ENCODE peak calls at places on chromosomes 4 and X, in five cellular contexts. One of them, this sample, is unnamed.

GRCh38 chr4:108118505-108118904 is 50.2 kb downstream of the LEF1 start:
- DNase-seq in ELR: peak; percentile 54
- DNase-seq in AG08396: no peak
- DNase-seq in activated naive CD8-positive, alpha-beta T cell treated with anti-CD3 and anti-CD28 coated beads, Interleukin-2, amount 50 U/mL, for 24 hours: no peak
- DNase-seq in uterus: no peak
- DNase-seq in this sample: no peak

GRCh38 chr4:73066928-73067327 is 2.6 kb downstream of the COX18 start:
- DNase-seq in ELR: no peak
- DNase-seq in AG08396: no peak
- DNase-seq in activated naive CD8-positive, alpha-beta T cell treated with anti-CD3 and anti-CD28 coated beads, Interleukin-2, amount 50 U/mL, for 24 hours: no peak
- DNase-seq in uterus: no peak
- DNase-seq in this sample: no peak

GRCh38 chrX:19888419-19888879 is 1.0 kb upstream of the SH3KBP1 start:
- DNase-seq in ELR: peak; percentile 82
- DNase-seq in AG08396: peak; percentile 71
- DNase-seq in activated naive CD8-positive, alpha-beta T cell treated with anti-CD3 and anti-CD28 coated beads, Interleukin-2, amount 50 U/mL, for 24 hours: no peak
- DNase-seq in uterus: peak; percentile 42
- DNase-seq in this sample: peak; percentile 63

GRCh38 chr4:1236103-1236641 is 12.8 kb downstream of the CTBP1 start:
- DNase-seq in ELR: no peak
- DNase-seq in AG08396: no peak
- DNase-seq in activated naive CD8-positive, alpha-beta T cell treated with anti-CD3 and anti-CD28 coated beads, Interleukin-2, amount 50 U/mL, for 24 hours: no peak
- DNase-seq in uterus: peak; percentile 15
- DNase-seq in this sample: no peak

GRCh38 chrX:155020591-155020990 is 1.9 kb downstream of the F8 start:
- DNase-seq in ELR: no peak
- DNase-seq in AG08396: no peak
- DNase-seq in activated naive CD8-positive, alpha-beta T cell treated with anti-CD3 and anti-CD28 coated beads, Interleukin-2, amount 50 U/mL, for 24 hours: no peak
- DNase-seq in uterus: no peak
- DNase-seq in this sample: no peak

GRCh38 chr4:160180206-160180605 is 1077.3 kb downstream of the RAPGEF2 start:
- DNase-seq in ELR: peak; percentile 76
- DNase-seq in AG08396: no peak
- DNase-seq in activated naive CD8-positive, alpha-beta T cell treated with anti-CD3 and anti-CD28 coated beads, Interleukin-2, amount 50 U/mL, for 24 hours: no peak
- DNase-seq in uterus: no peak
- DNase-seq in this sample: no peak

GRCh38 chr4:176320976-176321361 is 1.2 kb downstream of the SPCS3 start:
- DNase-seq in ELR: peak; percentile 15
- DNase-seq in AG08396: peak; percentile 8
- DNase-seq in activated naive CD8-positive, alpha-beta T cell treated with anti-CD3 and anti-CD28 coated beads, Interleukin-2, amount 50 U/mL, for 24 hours: no peak
- DNase-seq in uterus: no peak
- DNase-seq in this sample: no peak

GRCh38 chrX:107507093-107507743 is 57.8 kb downstream of the FRMPD3 start:
- DNase-seq in ELR: no peak
- DNase-seq in AG08396: no peak
- DNase-seq in activated naive CD8-positive, alpha-beta T cell treated with anti-CD3 and anti-CD28 coated beads, Interleukin-2, amount 50 U/mL, for 24 hours: no peak
- DNase-seq in uterus: no peak
- DNase-seq in this sample: no peak

GRCh38 chr4:27318740-27319139 is 458.1 kb downstream of the STIM2 start:
- DNase-seq in ELR: peak; percentile 61
- DNase-seq in AG08396: peak; percentile 14
- DNase-seq in activated naive CD8-positive, alpha-beta T cell treated with anti-CD3 and anti-CD28 coated beads, Interleukin-2, amount 50 U/mL, for 24 hours: peak; percentile 20
- DNase-seq in uterus: no peak
- DNase-seq in this sample: peak; percentile 53

GRCh38 chr4:8908206-8908893 is 36.7 kb upstream of the HMX1 start:
- DNase-seq in ELR: no peak
- DNase-seq in AG08396: no peak
- DNase-seq in activated naive CD8-positive, alpha-beta T cell treated with anti-CD3 and anti-CD28 coated beads, Interleukin-2, amount 50 U/mL, for 24 hours: no peak
- DNase-seq in uterus: no peak
- DNase-seq in this sample: no peak

GRCh38 chrX:23742174-23742692 is 843 bp downstream of the ACOT9 start:
- DNase-seq in ELR: peak; percentile 79
- DNase-seq in AG08396: peak; percentile 72
- DNase-seq in activated naive CD8-positive, alpha-beta T cell treated with anti-CD3 and anti-CD28 coated beads, Interleukin-2, amount 50 U/mL, for 24 hours: peak; percentile 19
- DNase-seq in uterus: peak; percentile 51
- DNase-seq in this sample: peak; percentile 45

GRCh38 chr4:137524642-137525384 is 7.5 kb downstream of the PCDH18 start:
- DNase-seq in ELR: no peak
- DNase-seq in AG08396: no peak
- DNase-seq in activated naive CD8-positive, alpha-beta T cell treated with anti-CD3 and anti-CD28 coated beads, Interleukin-2, amount 50 U/mL, for 24 hours: no peak
- DNase-seq in uterus: no peak
- DNase-seq in this sample: no peak

GRCh38 chr4:5940470-5941203 is 47.8 kb upstream of the CRMP1 start:
- DNase-seq in ELR: peak; percentile 2
- DNase-seq in AG08396: no peak
- DNase-seq in activated naive CD8-positive, alpha-beta T cell treated with anti-CD3 and anti-CD28 coated beads, Interleukin-2, amount 50 U/mL, for 24 hours: no peak
- DNase-seq in uterus: no peak
- DNase-seq in this sample: peak; percentile 58

GRCh38 chr4:188971125-188971524 is 831.9 kb downstream of the TRIML1 start:
- DNase-seq in ELR: peak; percentile 3
- DNase-seq in AG08396: no peak
- DNase-seq in activated naive CD8-positive, alpha-beta T cell treated with anti-CD3 and anti-CD28 coated beads, Interleukin-2, amount 50 U/mL, for 24 hours: no peak
- DNase-seq in uterus: no peak
- DNase-seq in this sample: no peak